ENCODE peak calls at places on chromosome 18, in eight cellular contexts. D is OCI-M1; E is neural crest cell; L is GM10248; H is activated naive CD4-positive, alpha-beta T cell; M is adrenal gland; B is NCI-H1092; J is NCI-H1930. T is an unnamed sample.

GRCh38 chr18:45243347-45244095 is 371.8 kb upstream of the SLC14A2 start:
- DNase-seq in D (no peak), E (no peak), L (no peak), H (no peak), M (no peak), B (no peak), J (no peak), T (no peak)

GRCh38 chr18:23154823-23155517 is 19.7 kb downstream of the CABLES1 start:
- DNase-seq in D (no peak), E (no peak), L (no peak), H (no peak), M (no peak), B (no peak), J (peak; percentile 30), T (no peak)

GRCh38 chr18:2857491-2858063 is 10.8 kb downstream of the EMILIN2 start:
- DNase-seq in D (no peak), E (no peak), L (no peak), H (no peak), M (peak; percentile 95), B (no peak), J (no peak), T (peak; percentile 69)

GRCh38 chr18:68679531-68679930 is 35.4 kb downstream of the TMX3 start:
- DNase-seq in D (no peak), E (no peak), L (no peak), H (no peak), M (no peak), B (no peak), J (no peak), T (no peak)

GRCh38 chr18:79454034-79454735 is 58.5 kb downstream of the NFATC1 start:
- DNase-seq in D (no peak), E (no peak), L (no peak), H (no peak), M (peak; percentile 8), B (no peak), J (no peak), T (no peak)

GRCh38 chr18:12391487-12392136 is 14.6 kb upstream of the AFG3L2 start:
- DNase-seq in D (peak; percentile 77), E (peak; percentile 52), L (peak; percentile 66), H (peak; percentile 10), M (peak; percentile 77), B (no peak), J (peak; percentile 0), T (peak; percentile 46)

GRCh38 chr18:10797882-10798281 is 272.1 kb downstream of the NAPG start:
- DNase-seq in D (no peak), E (no peak), L (no peak), H (no peak), M (no peak), B (no peak), J (no peak), T (peak; percentile 40)

GRCh38 chr18:8389391-8390340 is 219.6 kb upstream of the RAB12 start:
- DNase-seq in D (peak; percentile 84), E (peak; percentile 74), L (peak; percentile 58), H (no peak), M (peak; percentile 76), B (peak; percentile 26), J (peak; percentile 41), T (peak; percentile 84)

GRCh38 chr18:77495079-77495478 is 245.4 kb downstream of the GALR1 start:
- DNase-seq in D (no peak), E (no peak), L (no peak), H (no peak), M (no peak), B (no peak), J (no peak), T (no peak)

GRCh38 chr18:24397131-24397693 is 412 bp downstream of the OSBPL1A start:
- DNase-seq in D (peak; percentile 91), E (no peak), L (no peak), H (no peak), M (peak; percentile 86), B (peak; percentile 73), J (peak; percentile 49), T (no peak)

GRCh38 chr18:66682855-66683322 is 79.0 kb upstream of the CDH19 start:
- DNase-seq in D (peak; percentile 84), E (peak; percentile 4), L (no peak), H (no peak), M (peak; percentile 18), B (no peak), J (no peak), T (no peak)

GRCh38 chr18:11909081-11909410 is 929 bp upstream of the MPPE1 start:
- DNase-seq in D (no peak), E (no peak), L (no peak), H (no peak), M (no peak), B (peak; percentile 23), J (no peak), T (no peak)

GRCh38 chr18:76670564-76671288 is 151.6 kb upstream of the ZNF236 start:
- DNase-seq in D (no peak), E (no peak), L (no peak), H (no peak), M (no peak), B (no peak), J (no peak), T (no peak)

GRCh38 chr18:79846936-79847557 is 49.3 kb downstream of the KCNG2 start:
- DNase-seq in D (no peak), E (no peak), L (peak; percentile 6), H (no peak), M (no peak), B (no peak), J (no peak), T (no peak)

GRCh38 chr18:48776161-48776555 is 174.6 kb downstream of the SMAD7 start:
- DNase-seq in D (no peak), E (no peak), L (no peak), H (no peak), M (no peak), B (no peak), J (no peak), T (no peak)

GRCh38 chr18:14074187-14074586 is 58.0 kb downstream of the ZNF519 start:
- DNase-seq in D (peak; percentile 18), E (no peak), L (no peak), H (no peak), M (no peak), B (no peak), J (no peak), T (peak; percentile 35)

GRCh38 chr18:80112623-80113248 is 3.7 kb downstream of the ADNP2 start:
- DNase-seq in D (peak; percentile 58), E (no peak), L (no peak), H (no peak), M (peak; percentile 20), B (no peak), J (no peak), T (peak; percentile 14)

GRCh38 chr18:32289480-32290075 is 99.7 kb downstream of the MEP1B start:
- DNase-seq in D (peak; percentile 76), E (peak; percentile 57), L (peak; percentile 41), H (no peak), M (peak; percentile 65), B (peak; percentile 74), J (peak; percentile 32), T (peak; percentile 57)

GRCh38 chr18:53757346-53757745 is 467.1 kb downstream of the MBD2 start:
- DNase-seq in D (no peak), E (no peak), L (no peak), H (no peak), M (no peak), B (no peak), J (no peak), T (no peak)

GRCh38 chr18:2963048-2963447 is 49.9 kb downstream of the LPIN2 start:
- DNase-seq in D (no peak), E (no peak), L (no peak), H (peak; percentile 8), M (no peak), B (no peak), J (no peak), T (no peak)

GRCh38 chr18:46727177-46727576 is 29.7 kb downstream of the ST8SIA5 start:
- DNase-seq in D (no peak), E (no peak), L (no peak), H (no peak), M (no peak), B (no peak), J (no peak), T (no peak)

GRCh38 chr18:60893331-60894114 is 439.7 kb upstream of the CDH20 start:
- DNase-seq in D (peak; percentile 37), E (no peak), L (no peak), H (no peak), M (no peak), B (no peak), J (no peak), T (no peak)

GRCh38 chr18:8525692-8526091 is 83.5 kb upstream of the RAB12 start:
- DNase-seq in D (peak; percentile 47), E (peak; percentile 14), L (no peak), H (no peak), M (no peak), B (no peak), J (no peak), T (peak; percentile 24)

GRCh38 chr18:62420513-62421209 is 95.6 kb downstream of the TNFRSF11A start:
- DNase-seq in D (peak; percentile 92), E (no peak), L (peak; percentile 65), H (peak; percentile 30), M (no peak), B (no peak), J (no peak), T (no peak)

GRCh38 chr18:74498712-74499629 is 2.8 kb downstream of the CNDP2 start:
- DNase-seq in D (peak; percentile 86), E (no peak), L (peak; percentile 71), H (peak; percentile 55), M (peak; percentile 31), B (no peak), J (no peak), T (no peak)

GRCh38 chr18:78737006-78737915 is 242.4 kb upstream of the SALL3 start:
- DNase-seq in D (no peak), E (no peak), L (no peak), H (no peak), M (no peak), B (no peak), J (no peak), T (no peak)

GRCh38 chr18:31983976-31984375 is 34.6 kb upstream of the RNF125 start:
- DNase-seq in D (no peak), E (no peak), L (no peak), H (no peak), M (no peak), B (no peak), J (no peak), T (no peak)

GRCh38 chr18:13260114-13260926 is 41.8 kb downstream of the LDLRAD4 start:
- DNase-seq in D (no peak), E (no peak), L (no peak), H (no peak), M (peak; percentile 67), B (no peak), J (no peak), T (no peak)

GRCh38 chr18:51195086-51195601 is 2.3 kb downstream of the MEX3C start:
- DNase-seq in D (no peak), E (no peak), L (no peak), H (no peak), M (no peak), B (peak; percentile 43), J (no peak), T (no peak)

GRCh38 chr18:5584751-5585417 is 41.1 kb upstream of the EPB41L3 start:
- DNase-seq in D (no peak), E (no peak), L (no peak), H (no peak), M (no peak), B (no peak), J (no peak), T (no peak)

GRCh38 chr18:69401475-69402218 is 959 bp downstream of the DOK6 start:
- DNase-seq in D (no peak), E (no peak), L (peak; percentile 17), H (no peak), M (no peak), B (peak; percentile 17), J (no peak), T (no peak)

GRCh38 chr18:54717673-54718435 is 110.4 kb upstream of the RAB27B start:
- DNase-seq in D (peak; percentile 67), E (no peak), L (peak; percentile 22), H (peak; percentile 9), M (no peak), B (no peak), J (peak; percentile 8), T (peak; percentile 13)

GRCh38 chr18:69358197-69358895 is 42.3 kb upstream of the DOK6 start:
- DNase-seq in D (no peak), E (no peak), L (no peak), H (no peak), M (no peak), B (no peak), J (no peak), T (no peak)

GRCh38 chr18:25704096-25704870 is 352.3 kb upstream of the ZNF521 start:
- DNase-seq in D (no peak), E (peak; percentile 5), L (no peak), H (no peak), M (no peak), B (no peak), J (no peak), T (no peak)

T was measured in ELF-1.